ENCODE peak calls at places on chromosome 4, in seven cellular contexts. K is esophagus mucosa; L is stimulated activated naive CD8-positive, alpha-beta T cell treated with anti-CD3 and anti-CD28 coated beads, Interleukin-15, Interleukin-2, amounts not matched to agents 100 U/mL and 50 U/mL, for 24 hours; Q is right cardiac atrium; A is upper lobe of left lung; J is sciatic nerve; Z is left cardiac atrium. I is an unnamed sample.

GRCh38 chr4:40530961-40531635 is 98.6 kb downstream of the RBM47 start:
- ATAC-seq in Z (no peak), A (no peak), L (peak; percentile 36), J (no peak), Q (peak; percentile 95), K (peak; percentile 33), I (no peak)

GRCh38 chr4:109977854-109978501 is 65.3 kb downstream of the EGF start:
- ATAC-seq in Q (no peak), K (peak; percentile 84), A (no peak), Z (no peak), J (no peak), L (no peak), I (no peak)

GRCh38 chr4:17619416-17620105 is 5.1 kb downstream of the MED28 start:
- ATAC-seq in Q (no peak), J (no peak), A (no peak), Z (no peak), L (no peak), K (no peak), I (no peak)

GRCh38 chr4:72427022-72427421 is 142.0 kb downstream of the ADAMTS3 start:
- ATAC-seq in K (no peak), Z (no peak), A (no peak), J (no peak), L (no peak), Q (no peak), I (no peak)

GRCh38 chr4:10599574-10599973 is 85.0 kb downstream of the CLNK start:
- ATAC-seq in Q (no peak), K (no peak), L (no peak), Z (no peak), A (no peak), J (no peak), I (no peak)

GRCh38 chr4:2583517-2583916 is 47.1 kb downstream of the FAM193A start:
- ATAC-seq in A (peak; percentile 92), J (peak; percentile 79), K (peak; percentile 90), Q (peak; percentile 14), Z (peak; percentile 74), L (no peak), I (no peak)

GRCh38 chr4:152778656-152779512 is 646 bp downstream of the TIGD4 start:
- ATAC-seq in J (peak; percentile 38), A (no peak), L (no peak), K (no peak), Q (peak; percentile 29), Z (peak; percentile 16), I (no peak)

GRCh38 chr4:17797808-17798207 is 12.7 kb downstream of the DCAF16 start:
- ATAC-seq in Q (no peak), L (no peak), Z (no peak), K (no peak), J (no peak), A (no peak), I (peak; percentile 61)

GRCh38 chr4:7151668-7152227 is 40.6 kb upstream of the SORCS2 start:
- ATAC-seq in K (no peak), A (no peak), J (no peak), L (no peak), Q (no peak), Z (no peak), I (no peak)

GRCh38 chr4:26813698-26814097 is 46.9 kb upstream of the STIM2 start:
- ATAC-seq in L (no peak), Z (peak; percentile 87), A (no peak), J (no peak), K (no peak), Q (peak; percentile 67), I (no peak)

GRCh38 chr4:44160776-44161377 is 287.7 kb downstream of the KCTD8 start:
- ATAC-seq in A (no peak), J (no peak), Q (no peak), Z (no peak), L (no peak), K (no peak), I (no peak)

GRCh38 chr4:124019749-124020549 is 623.4 kb downstream of the SPRY1 start:
- ATAC-seq in J (peak; percentile 81), L (no peak), Q (peak; percentile 19), Z (no peak), K (no peak), A (no peak), I (no peak)

GRCh38 chr4:185554243-185555126 is 19.2 kb upstream of the PDLIM3 start:
- ATAC-seq in L (no peak), Z (peak; percentile 73), A (peak; percentile 73), J (no peak), K (no peak), Q (peak; percentile 77), I (no peak)

GRCh38 chr4:73589887-73590801 is 30.1 kb downstream of the RASSF6 start:
- ATAC-seq in A (peak; percentile 51), K (peak; percentile 57), Q (no peak), J (no peak), L (no peak), Z (no peak), I (no peak)

GRCh38 chr4:1297456-1298325 is 8.0 kb downstream of the MAEA start:
- ATAC-seq in K (no peak), Q (no peak), L (no peak), Z (no peak), A (no peak), J (no peak), I (no peak)

GRCh38 chr4:140343303-140343702 is 30.1 kb upstream of the SCOC start:
- ATAC-seq in Q (peak; percentile 40), L (no peak), J (no peak), A (peak; percentile 80), K (no peak), Z (no peak), I (no peak)

GRCh38 chr4:2832981-2833670 is 10.5 kb upstream of the ADD1 start:
- ATAC-seq in J (no peak), Q (no peak), A (no peak), Z (no peak), L (no peak), K (no peak), I (no peak)

GRCh38 chr4:13535708-13536361 is 8.5 kb downstream of the NKX3-2 start:
- ATAC-seq in K (no peak), Q (no peak), J (no peak), Z (no peak), A (no peak), L (no peak), I (no peak)

GRCh38 chr4:117434424-117434823 is 349.0 kb upstream of the TRAM1L1 start:
- ATAC-seq in Q (no peak), J (no peak), L (no peak), K (no peak), Z (no peak), A (no peak), I (no peak)

GRCh38 chr4:157895205-157895604 is 277.6 kb downstream of the GASK1B start:
- ATAC-seq in K (no peak), A (no peak), Z (no peak), J (no peak), Q (no peak), L (no peak), I (no peak)

GRCh38 chr4:185879666-185880312 is 67.8 kb upstream of the SORBS2 start:
- ATAC-seq in L (no peak), K (no peak), J (no peak), Z (no peak), A (no peak), Q (no peak), I (no peak)

GRCh38 chr4:113183032-113183573 is 133.7 kb downstream of the ANK2 start:
- ATAC-seq in J (no peak), Z (peak; percentile 21), Q (no peak), A (no peak), K (no peak), L (no peak), I (no peak)

GRCh38 chr4:149690726-149691125 is 124.9 kb downstream of the IQCM start:
- ATAC-seq in A (no peak), J (no peak), Z (no peak), K (no peak), L (no peak), Q (no peak), I (no peak)

GRCh38 chr4:87734936-87735335 is 64.4 kb upstream of the IBSP start:
- ATAC-seq in J (no peak), L (no peak), K (no peak), A (no peak), Q (no peak), Z (no peak), I (no peak)

GRCh38 chr4:185520119-185520518 is 15.2 kb downstream of the PDLIM3 start:
- ATAC-seq in J (no peak), A (peak; percentile 55), K (no peak), L (no peak), Z (peak; percentile 80), Q (peak; percentile 91), I (no peak)

GRCh38 chr4:123547167-123547817 is 150.7 kb downstream of the SPRY1 start:
- ATAC-seq in A (peak; percentile 94), K (peak; percentile 95), Z (no peak), L (no peak), J (no peak), Q (no peak), I (no peak)

I was measured in activated T-helper 17 cell treated with anti-CD3 and anti-CD28 coated beads, Interleukin-2, amount 50 U/mL, for 72 hours.